ENCODE peak calls at places on chromosomes 1 and 21, in four cellular contexts. U, D, J and Y are unnamed samples.

GRCh38 chr21:35294231-35294898 is 245.3 kb upstream of the RUNX1 start:
- DNase-seq in J (no peak), D (peak), U (no peak), Y (peak)

GRCh38 chr1:187070076-187070475 is 241.3 kb downstream of the PLA2G4A start:
- DNase-seq in D (no peak), U (no peak), J (no peak), Y (no peak)

GRCh38 chr1:1090424-1091343 is 16.6 kb upstream of the RNF223 start:
- DNase-seq in D (no peak), U (no peak), J (peak), Y (peak)

GRCh38 chr1:5622412-5622811 is 369.8 kb downstream of the NPHP4 start:
- DNase-seq in U (no peak), J (no peak), D (no peak), Y (no peak)

GRCh38 chr1:183239793-183240625 is 53.9 kb downstream of the LAMC2 start:
- DNase-seq in U (no peak), D (no peak), J (no peak), Y (no peak)

GRCh38 chr1:33055210-33055991 is 18.7 kb upstream of the AK2 start:
- DNase-seq in D (peak), J (peak), U (peak), Y (no peak)

GRCh38 chr1:31765041-31765467 is 914 bp upstream of the ADGRB2 start:
- DNase-seq in U (no peak), J (no peak), D (no peak), Y (peak)

GRCh38 chr1:240092301-240093119 is 827 bp downstream of the FMN2 start:
- DNase-seq in U (peak), J (no peak), D (no peak), Y (peak)

GRCh38 chr1:10623391-10624145 is 148.8 kb downstream of the PEX14 start:
- DNase-seq in J (no peak), D (no peak), U (no peak), Y (peak)

GRCh38 chr1:90707363-90707710 is 9.8 kb downstream of the BARHL2 start:
- DNase-seq in D (no peak), U (peak), J (no peak), Y (peak)

GRCh38 chr21:36854391-36854790 is 112.1 kb downstream of the HLCS start:
- DNase-seq in D (no peak), U (peak), J (no peak), Y (no peak)

GRCh38 chr1:160705176-160705745 is 6.4 kb downstream of the CD48 start:
- DNase-seq in J (no peak), D (no peak), U (no peak), Y (no peak)

GRCh38 chr1:237873487-237873927 is 17.2 kb downstream of the ZP4 start:
- DNase-seq in J (no peak), D (no peak), U (peak), Y (no peak)

GRCh38 chr1:241499910-241500309 is 19.6 kb downstream of the FH start:
- DNase-seq in U (no peak), D (no peak), J (no peak), Y (no peak)

GRCh38 chr21:41847066-41847804 is 31.9 kb downstream of the PRDM15 start:
- DNase-seq in D (no peak), U (peak), J (no peak), Y (no peak)

GRCh38 chr1:167443757-167444156 is 74.6 kb downstream of the CD247 start:
- DNase-seq in U (peak), D (no peak), J (no peak), Y (no peak)

GRCh38 chr1:234599617-234600417 is 10.2 kb downstream of the IRF2BP2 start:
- DNase-seq in J (peak), U (peak), D (peak), Y (peak)

GRCh38 chr1:232549998-232550397 is 79.9 kb downstream of the SIPA1L2 start:
- DNase-seq in D (no peak), U (no peak), J (no peak), Y (no peak)

GRCh38 chr1:190429932-190430331 is 47.7 kb downstream of the BRINP3 start:
- DNase-seq in D (no peak), J (no peak), U (no peak), Y (no peak)

GRCh38 chr1:2585318-2586092 is 1.1 kb upstream of the PRXL2B start:
- DNase-seq in U (peak), D (peak), J (peak), Y (peak)

GRCh38 chr1:182197555-182197954 is 136.0 kb upstream of the ZNF648 start:
- DNase-seq in U (no peak), D (no peak), J (no peak), Y (no peak)

GRCh38 chr1:182195733-182196132 is 134.2 kb upstream of the ZNF648 start:
- DNase-seq in D (no peak), J (no peak), U (no peak), Y (no peak)

GRCh38 chr1:182196897-182197546 is 135.5 kb upstream of the ZNF648 start:
- DNase-seq in D (no peak), J (no peak), U (no peak), Y (no peak)

GRCh38 chr1:182200025-182200814 is 138.7 kb upstream of the ZNF648 start:
- DNase-seq in J (no peak), D (no peak), U (no peak), Y (peak)

DNA sequence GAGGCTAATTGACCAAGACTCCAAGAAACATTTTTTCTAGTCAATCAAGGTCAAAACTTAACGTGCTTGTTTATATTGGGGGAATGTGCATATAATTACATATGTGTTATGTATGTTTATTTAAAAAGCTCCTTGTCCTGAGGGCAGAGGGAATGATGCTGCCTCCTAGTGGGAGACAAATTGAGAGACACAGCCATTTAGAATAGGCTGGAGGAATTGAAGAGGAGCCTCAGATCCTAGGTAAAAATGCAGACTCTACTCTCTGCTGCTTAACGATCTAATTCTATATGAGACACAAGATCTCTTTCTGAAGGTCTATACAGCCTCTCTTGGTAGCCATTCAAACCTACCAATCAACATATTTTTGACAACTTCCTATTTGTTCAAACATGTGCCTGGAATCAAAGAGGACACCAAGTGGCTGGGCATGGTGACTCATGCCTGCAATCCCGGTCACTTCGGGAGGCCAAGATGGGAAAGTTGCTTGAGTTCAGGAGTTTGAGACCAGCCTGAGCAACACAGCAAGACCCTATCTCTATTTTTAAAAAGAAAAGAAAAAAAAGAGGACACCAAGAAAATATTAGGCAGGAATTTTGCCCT is 136.6 kb upstream of the ZNF648 start:
- DNase-seq in D (no peak), J (no peak), U (no peak), Y (no peak)
- TF ChIP-seq CTCF in D (no peak), J (peak), U (peak), Y (no peak)

GRCh38 chr1:226061793-226062557 is 541 bp upstream of the H3-3A start:
- DNase-seq in U (peak), D (peak), J (peak), Y (peak)

GRCh38 chr1:226064168-226064815 is 1.8 kb downstream of the H3-3A start:
- DNase-seq in J (no peak), D (no peak), U (no peak), Y (no peak)

GRCh38 chr1:226060976-226061792 is 1.3 kb upstream of the H3-3A start:
- DNase-seq in D (no peak), U (no peak), J (no peak), Y (no peak)

GRCh38 chr1:226063362-226064167 is 1.0 kb downstream of the H3-3A start:
- DNase-seq in J (peak), U (peak), D (peak), Y (peak)

DNA sequence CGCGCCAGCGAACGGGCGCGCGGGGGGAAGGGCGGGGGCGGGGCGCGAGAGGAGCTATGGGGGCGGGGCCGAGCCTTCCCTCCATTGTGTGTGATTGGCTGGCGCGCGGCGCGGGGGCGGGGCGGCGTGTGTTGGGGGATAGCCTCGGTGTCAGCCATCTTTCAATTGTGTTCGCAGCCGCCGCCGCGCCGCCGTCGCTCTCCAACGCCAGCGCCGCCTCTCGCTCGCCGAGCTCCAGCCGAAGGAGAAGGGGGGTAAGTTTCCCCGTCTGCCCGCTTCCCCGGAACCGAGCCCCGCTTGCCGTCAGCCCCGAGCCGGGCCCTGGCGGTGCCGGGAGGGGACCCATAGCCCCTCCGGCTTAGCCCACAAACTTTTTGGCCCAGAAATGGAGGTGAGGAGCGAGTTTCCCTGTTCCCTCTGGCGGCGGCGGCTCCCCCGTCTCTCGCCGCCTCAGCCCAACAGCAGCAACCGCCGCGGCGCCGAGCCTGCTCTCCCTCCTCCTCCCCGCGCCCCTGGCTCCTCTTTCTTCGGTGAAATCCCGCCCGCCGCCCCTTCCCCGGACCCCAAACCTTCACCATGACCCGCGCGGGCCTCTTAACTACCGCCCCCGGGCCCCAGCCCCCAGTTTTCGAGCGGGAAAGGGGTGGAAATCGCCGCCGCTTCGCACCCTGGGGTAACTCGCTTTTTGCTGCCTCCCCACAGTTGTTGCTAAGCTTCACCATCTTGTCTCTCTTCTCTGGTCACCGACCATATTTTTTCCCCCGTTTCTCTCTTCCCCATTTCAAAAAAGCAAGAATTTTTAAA is at the start of gene H3-3A:
- DNase-seq in J (peak), D (peak), U (peak), Y (peak)
- TF ChIP-seq CTCF in J (no peak), D (no peak), U (no peak), Y (no peak)

GRCh38 chr1:156812293-156812990 is 4.2 kb downstream of the SH2D2A start:
- DNase-seq in J (no peak), U (no peak), D (no peak), Y (no peak)

GRCh38 chr1:156815307-156815826 is 1.3 kb downstream of the SH2D2A start:
- DNase-seq in U (no peak), D (no peak), J (no peak), Y (no peak)

GRCh38 chr1:156813298-156813697 is 3.4 kb downstream of the SH2D2A start:
- DNase-seq in D (no peak), J (no peak), U (no peak), Y (no peak)

GRCh38 chr1:156814571-156815260 is 1.9 kb downstream of the SH2D2A start:
- DNase-seq in D (no peak), J (no peak), U (no peak), Y (no peak)

DNA sequence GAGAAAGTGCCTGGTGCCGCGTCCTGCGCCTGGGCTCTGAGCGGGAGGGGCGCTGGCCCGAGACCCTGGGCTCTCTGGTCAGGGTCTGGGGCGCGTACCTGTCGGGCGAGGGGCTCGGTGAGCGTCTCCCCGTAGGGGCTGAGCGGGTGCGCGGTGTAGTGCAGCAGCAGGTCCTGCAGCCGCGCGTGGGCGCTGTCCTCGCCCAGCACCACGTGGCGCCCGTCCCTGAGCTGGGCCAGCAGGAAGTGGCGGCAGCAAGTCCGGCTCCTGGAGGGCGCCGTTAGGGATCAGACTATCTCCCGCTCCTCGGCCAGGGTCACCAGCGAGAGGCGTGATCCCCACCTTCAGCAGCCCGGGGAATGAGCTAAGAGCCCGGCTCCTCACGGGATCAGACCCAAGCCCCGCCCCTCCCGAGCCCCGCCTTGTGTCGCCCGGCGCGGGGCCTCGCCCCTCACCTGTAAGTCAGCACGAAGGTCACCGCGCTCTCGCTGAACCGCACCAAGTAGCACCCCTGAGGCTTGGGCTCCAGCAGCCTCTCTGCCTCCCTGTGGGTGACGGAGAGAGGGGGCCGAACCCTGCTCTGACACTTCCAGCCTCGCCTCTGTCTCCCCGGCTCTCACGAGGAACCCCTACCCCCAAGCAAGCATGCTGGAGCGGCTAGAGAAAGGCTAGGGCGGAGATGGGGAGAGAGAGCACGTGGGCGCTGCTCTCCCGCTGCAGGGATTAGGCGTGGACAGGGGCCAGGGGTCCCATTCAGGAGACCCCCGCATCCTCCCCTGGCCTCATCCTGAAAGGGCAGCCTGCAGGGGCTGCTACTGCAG is 2.7 kb downstream of the SH2D2A start:
- DNase-seq in D (peak), J (peak), U (peak), Y (peak)
- TF ChIP-seq CTCF in D (peak), J (peak), U (peak), Y (peak)

DNA sequence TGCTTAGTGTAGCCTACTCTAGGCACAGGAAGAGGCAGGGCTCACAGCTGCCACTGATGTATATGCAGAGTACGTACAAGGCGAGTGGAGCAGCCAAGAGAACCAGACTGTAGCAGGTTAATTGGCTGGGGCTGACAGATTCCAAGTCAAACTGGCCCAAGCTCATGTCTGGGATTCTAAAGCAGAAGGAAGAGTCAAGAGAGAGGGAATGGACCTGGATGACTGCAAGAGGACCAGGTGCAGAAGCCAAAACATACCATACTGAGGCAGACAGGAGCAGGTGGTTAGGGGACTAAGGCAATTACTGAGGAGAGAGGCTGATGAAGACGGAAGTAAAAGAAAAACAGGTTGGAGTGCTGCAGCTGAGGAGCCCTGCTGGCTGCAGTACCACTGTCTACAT is 51.3 kb upstream of the LRRN2 start:
- DNase-seq in U (peak), D (no peak), J (no peak), Y (no peak)
- TF ChIP-seq CTCF in U (no peak), D (no peak), J (no peak), Y (no peak)

DNA sequence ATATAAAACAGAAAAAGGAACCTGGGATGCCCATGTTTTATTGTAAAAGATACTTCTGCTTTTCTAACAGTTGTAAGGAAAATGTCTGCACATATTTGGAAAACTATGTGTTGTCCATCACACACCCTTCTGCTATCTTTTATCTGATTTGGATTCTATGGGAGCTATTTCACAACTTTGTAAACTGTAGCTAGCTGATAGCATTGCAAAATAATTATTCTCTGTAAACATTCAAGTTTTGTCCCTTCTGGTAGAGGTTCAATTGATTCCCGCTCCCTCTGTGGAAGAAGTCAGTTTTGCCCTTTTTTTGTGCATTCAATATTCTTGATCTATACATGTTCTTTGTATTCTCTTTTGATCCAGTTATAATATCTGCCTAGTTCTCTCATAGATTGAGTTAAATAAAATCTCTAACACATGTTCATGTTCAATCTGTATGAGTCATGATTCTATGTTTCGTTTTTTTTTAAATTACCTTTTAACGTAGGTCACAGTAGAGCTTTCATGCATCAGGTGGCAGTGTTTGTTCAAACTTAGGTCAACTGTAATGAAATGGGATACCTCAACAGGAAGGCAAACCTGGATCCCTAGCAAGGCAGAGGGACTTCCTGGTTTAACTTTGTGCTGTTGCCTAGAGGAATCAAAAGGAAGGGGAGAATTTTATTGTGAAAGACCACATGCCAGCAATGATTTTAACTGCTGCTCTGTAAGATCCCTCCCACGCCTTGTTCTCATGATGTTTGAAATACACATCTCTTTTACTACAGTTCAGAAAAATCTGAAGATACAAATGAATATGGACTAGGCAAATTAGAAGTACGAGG is 26.0 kb upstream of the BCL9 start:
- DNase-seq in J (no peak), U (no peak), D (peak), Y (no peak)
- TF ChIP-seq CTCF in J (peak), U (peak), D (peak), Y (no peak)

GRCh38 chr1:63918395-63918945 is 144.7 kb downstream of the ROR1 start:
- DNase-seq in D (no peak), J (no peak), U (no peak), Y (no peak)

GRCh38 chr1:63917571-63918394 is 144.0 kb downstream of the ROR1 start:
- DNase-seq in U (peak), J (no peak), D (no peak), Y (no peak)

GRCh38 chr1:63922848-63923247 is 149.0 kb downstream of the ROR1 start:
- DNase-seq in U (no peak), J (no peak), D (no peak), Y (no peak)

GRCh38 chr1:63921357-63921756 is 147.5 kb downstream of the ROR1 start:
- DNase-seq in D (no peak), U (no peak), J (no peak), Y (no peak)

GRCh38 chr1:63920154-63921117 is 146.6 kb downstream of the ROR1 start:
- DNase-seq in U (no peak), D (no peak), J (no peak), Y (no peak)
- TF ChIP-seq CTCF in U (no peak), D (no peak), J (no peak), Y (no peak)

GRCh38 chr1:157948547-157949152 is 44.8 kb upstream of the KIRREL1 start:
- DNase-seq in D (no peak), J (no peak), U (no peak), Y (no peak)
- TF ChIP-seq CTCF in D (peak), J (peak), U (peak), Y (no peak)

DNA sequence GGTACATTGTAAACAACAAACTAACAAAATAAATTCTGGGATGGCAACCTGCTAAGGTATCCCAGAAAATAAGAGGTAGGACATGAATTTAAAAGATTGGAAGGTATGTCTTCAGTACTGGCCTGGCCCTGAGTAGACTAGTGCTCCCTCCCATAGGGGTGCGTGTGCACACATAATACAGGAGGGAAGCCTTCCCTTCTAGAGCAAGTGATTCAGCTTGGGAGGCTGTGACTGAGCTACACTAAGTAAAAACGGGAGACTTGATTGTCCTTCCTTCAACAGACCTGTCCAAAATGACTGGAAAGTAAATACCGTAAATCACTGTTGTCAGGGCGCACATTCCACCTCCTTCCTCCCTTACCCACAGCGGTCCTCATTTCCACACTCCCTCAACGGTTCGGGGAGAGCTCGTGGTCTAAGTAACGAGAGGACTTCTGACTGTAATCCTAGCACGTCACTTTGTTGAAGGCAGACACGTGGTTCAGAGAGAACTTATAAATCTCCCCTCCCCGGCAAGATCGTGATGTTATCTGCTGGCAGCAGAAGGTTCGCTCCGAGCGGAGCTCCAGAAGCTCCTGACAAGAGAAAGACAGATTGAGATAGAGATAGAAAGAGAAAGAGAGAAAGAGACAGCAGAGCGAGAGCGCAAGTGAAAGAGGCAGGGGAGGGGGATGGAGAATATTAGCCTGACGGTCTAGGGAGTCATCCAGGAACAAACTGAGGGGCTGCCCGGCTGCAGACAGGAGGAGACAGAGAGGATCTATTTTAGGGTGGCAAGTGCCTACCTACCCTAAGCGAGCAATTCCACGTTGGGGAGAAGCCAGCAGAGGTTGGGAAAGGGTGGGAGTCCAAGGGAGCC is at the start of gene TGFB2:
- DNase-seq in U (no peak), J (no peak), D (peak), Y (peak)
- TF ChIP-seq CTCF in U (no peak), J (no peak), D (no peak), Y (no peak)